ENCODE peak calls at places on chromosomes 1 and 21, in ten cellular contexts. X, L, W, D, Y, N, U, O, R and V are unnamed samples.

GRCh38 chr21:36929622-36930021 is 36.8 kb downstream of the HLCS start:
- DNase-seq in L (no peak), U (no peak), N (peak; percentile 31), O (no peak), W (no peak), X (no peak), D (no peak), R (no peak), Y (no peak), V (no peak)

GRCh38 chr1:178055093-178055492 is 38.8 kb upstream of the RASAL2 start:
- DNase-seq in D (peak; percentile 16), N (peak; percentile 79), L (no peak), O (peak; percentile 74), Y (peak; percentile 24), R (no peak), X (no peak), U (no peak), W (peak; percentile 57), V (no peak)

GRCh38 chr1:192904438-192904895 is 95.6 kb downstream of the RGS2 start:
- DNase-seq in X (no peak), W (no peak), L (no peak), D (peak; percentile 22), R (no peak), U (no peak), N (peak; percentile 65), O (no peak), Y (no peak), V (no peak)

GRCh38 chr1:31628931-31629582 is 11.6 kb downstream of the HCRTR1 start:
- DNase-seq in U (no peak), L (no peak), W (no peak), X (no peak), D (no peak), N (no peak), R (no peak), O (no peak), Y (no peak), V (no peak)

GRCh38 chr1:238252033-238252802 is 361.5 kb upstream of the ZP4 start:
- DNase-seq in U (peak; percentile 23), L (peak; percentile 54), D (peak; percentile 60), W (peak; percentile 1), N (peak; percentile 50), R (peak; percentile 50), Y (peak; percentile 26), O (peak; percentile 40), X (no peak), V (no peak)

GRCh38 chr1:197173571-197174482 is 27.4 kb upstream of the ASPM start:
- DNase-seq in N (peak; percentile 68), D (no peak), R (no peak), X (no peak), W (no peak), Y (peak; percentile 43), U (no peak), O (no peak), L (no peak), V (no peak)

GRCh38 chr1:38221006-38221649 is 174.5 kb upstream of the POU3F1 start:
- DNase-seq in L (no peak), Y (peak; percentile 43), X (no peak), U (no peak), O (no peak), R (no peak), W (no peak), D (no peak), N (no peak), V (no peak)

GRCh38 chr1:64691631-64692030 is 53.2 kb upstream of the RAVER2 start:
- DNase-seq in U (no peak), N (no peak), O (no peak), Y (no peak), R (no peak), D (no peak), X (no peak), W (no peak), L (no peak), V (no peak)

GRCh38 chr1:174990382-174990999 is 9.3 kb upstream of the CACYBP start:
- DNase-seq in U (no peak), O (no peak), N (peak; percentile 60), X (peak; percentile 24), D (peak; percentile 58), L (no peak), R (no peak), W (peak; percentile 22), Y (peak; percentile 77), V (peak; percentile 53)

GRCh38 chr1:66445492-66446181 is 88.3 kb upstream of the SGIP1 start:
- DNase-seq in U (peak; percentile 55), N (no peak), Y (no peak), L (no peak), R (no peak), X (peak; percentile 21), D (peak; percentile 29), O (peak; percentile 35), W (no peak), V (no peak)

GRCh38 chr1:31712625-31713024 is 8.8 kb upstream of the COL16A1 start:
- DNase-seq in R (no peak), Y (peak; percentile 76), N (peak; percentile 49), L (no peak), O (peak; percentile 75), X (no peak), D (no peak), U (no peak), W (no peak), V (no peak)

GRCh38 chr1:29852248-29852647 is 615.9 kb downstream of the PTPRU start:
- DNase-seq in O (no peak), D (no peak), X (no peak), Y (no peak), N (no peak), L (no peak), R (no peak), U (no peak), W (no peak), V (no peak)

GRCh38 chr1:34547043-34547674 is 207.7 kb upstream of the GJB5 start:
- DNase-seq in R (peak; percentile 25), D (peak; percentile 4), O (no peak), N (peak; percentile 3), Y (no peak), U (no peak), L (no peak), X (no peak), W (peak; percentile 28), V (no peak)

GRCh38 chr1:34982820-34983376 is 2.2 kb downstream of the TMEM35B start:
- DNase-seq in U (no peak), L (no peak), N (no peak), O (no peak), Y (no peak), R (no peak), D (peak; percentile 20), X (peak; percentile 21), W (no peak), V (no peak)

GRCh38 chr1:58487002-58487401 is 59.5 kb downstream of the OMA1 start:
- DNase-seq in D (no peak), W (no peak), N (no peak), O (no peak), L (no peak), Y (no peak), X (no peak), R (no peak), U (no peak), V (no peak)